ENCODE peak calls at places on chromosomes 3 and 15, in nine cellular contexts. R is fibroblast of mammary gland, M is uterus, T is IMR-90, Z is kidney, X is fibroblast of the aortic adventitia, G is tibial artery, J is bronchial epithelial cell, E is HL-60. P is an unnamed sample.

GRCh38 chr3:36075491-36075890 is 304.8 kb upstream of the STAC start:
- DNase-seq in T (no peak), R (no peak), M (no peak), J (no peak), Z (no peak), X (peak), G (no peak), E (no peak), P (peak)

GRCh38 chr3:158213461-158213860 is 103.6 kb downstream of the RSRC1 start:
- DNase-seq in J (no peak), Z (no peak), G (no peak), E (no peak), M (no peak), X (no peak), T (no peak), R (no peak), P (no peak)

GRCh38 chr3:45947361-45947760 is 4.1 kb downstream of the CXCR6 start:
- DNase-seq in E (no peak), G (no peak), M (no peak), T (peak), X (no peak), R (no peak), Z (no peak), J (no peak), P (no peak)

GRCh38 chr3:28651159-28651558 is 302.5 kb upstream of the AZI2 start:
- DNase-seq in Z (no peak), G (no peak), T (no peak), X (no peak), J (peak), E (no peak), R (peak), M (no peak), P (peak)

GRCh38 chr15:96344120-96344705 is 13.7 kb downstream of the NR2F2 start:
- DNase-seq in J (no peak), R (no peak), E (no peak), G (no peak), X (no peak), T (no peak), Z (peak), M (no peak), P (peak)

GRCh38 chr3:9552252-9552999 is 1.2 kb downstream of the LHFPL4 start:
- DNase-seq in G (no peak), X (peak), Z (peak), T (peak), R (peak), M (peak), J (peak), E (no peak), P (peak)

GRCh38 chr3:172140499-172141391 is 101.4 kb downstream of the FNDC3B start:
- DNase-seq in J (peak), R (peak), E (no peak), G (no peak), T (peak), M (peak), Z (no peak), X (peak), P (peak)

GRCh38 chr3:81554805-81555204 is 206.6 kb downstream of the GBE1 start:
- DNase-seq in R (no peak), M (no peak), E (no peak), Z (no peak), J (no peak), T (peak), G (no peak), X (peak), P (no peak)

GRCh38 chr3:157159037-157159761 is 748 bp downstream of the CCNL1 start:
- DNase-seq in Z (peak), R (peak), J (peak), G (peak), X (peak), E (no peak), T (peak), M (peak), P (peak)

GRCh38 chr15:58115692-58116091 is 22.5 kb upstream of the AQP9 start:
- DNase-seq in Z (no peak), T (no peak), J (peak), G (no peak), E (peak), X (peak), R (peak), M (no peak), P (peak)

GRCh38 chr3:184656991-184657669 is 54.7 kb downstream of the MAGEF1 start:
- DNase-seq in Z (no peak), T (peak), G (no peak), J (peak), R (peak), E (no peak), X (no peak), M (no peak), P (peak)

GRCh38 chr3:149368201-149368849 is 9.1 kb downstream of the TM4SF1 start:
- DNase-seq in M (no peak), E (no peak), R (no peak), Z (no peak), J (peak), X (no peak), T (peak), G (no peak), P (no peak)

GRCh38 chr3:196357905-196358304 is 19.7 kb upstream of the TM4SF19 start:
- DNase-seq in X (no peak), R (no peak), J (no peak), Z (no peak), G (no peak), E (no peak), M (no peak), T (no peak), P (no peak)

GRCh38 chr3:12737853-12738252 is 21.2 kb downstream of the TMEM40 start:
- DNase-seq in R (no peak), G (no peak), T (no peak), M (no peak), Z (no peak), X (no peak), E (no peak), J (no peak), P (no peak)

GRCh38 chr3:69929019-69929418 is 70.5 kb upstream of the SAMMSON start:
- DNase-seq in M (no peak), T (no peak), Z (no peak), X (no peak), E (no peak), J (no peak), G (no peak), R (no peak), P (no peak)

GRCh38 chr15:62940359-62940754 is 102.2 kb upstream of the TPM1 start:
- DNase-seq in M (peak), Z (no peak), T (no peak), G (no peak), R (no peak), J (no peak), E (peak), X (no peak), P (no peak)

GRCh38 chr3:115862824-115863223 is 239.5 kb downstream of the GAP43 start:
- DNase-seq in Z (no peak), G (no peak), J (no peak), R (no peak), X (no peak), M (no peak), E (no peak), T (no peak), P (no peak)

GRCh38 chr3:177642482-177643163 is 445.3 kb upstream of the TBL1XR1 start:
- DNase-seq in Z (peak), J (no peak), R (no peak), G (no peak), X (no peak), T (no peak), M (no peak), E (no peak), P (no peak)

GRCh38 chr15:96276438-96277210 is 53.9 kb upstream of the NR2F2 start:
- DNase-seq in R (peak), Z (no peak), G (no peak), J (peak), X (peak), M (no peak), T (peak), E (no peak), P (peak)

GRCh38 chr3:41041457-41041856 is 157.8 kb upstream of the CTNNB1 start:
- DNase-seq in Z (no peak), X (no peak), R (no peak), T (no peak), M (no peak), E (no peak), J (peak), G (no peak), P (no peak)

GRCh38 chr3:177946515-177946914 is 589.7 kb upstream of the KCNMB2 start:
- DNase-seq in Z (no peak), G (no peak), E (no peak), M (no peak), R (no peak), X (peak), J (no peak), T (no peak), P (no peak)

GRCh38 chr3:145776782-145777408 is 384.1 kb downstream of the PLOD2 start:
- DNase-seq in G (no peak), R (peak), J (peak), Z (no peak), M (no peak), X (peak), E (peak), T (peak), P (peak)

GRCh38 chr15:77033729-77034619 is 36.9 kb downstream of the TSPAN3 start:
- DNase-seq in J (no peak), E (no peak), G (no peak), R (no peak), X (no peak), Z (peak), T (no peak), M (no peak), P (no peak)

GRCh38 chr3:172625404-172625803 is 85.5 kb downstream of the NCEH1 start:
- DNase-seq in T (peak), J (peak), G (no peak), R (peak), X (peak), E (no peak), Z (no peak), M (no peak), P (no peak)

GRCh38 chr3:33687406-33688010 is 30.5 kb downstream of the CLASP2 start:
- DNase-seq in E (no peak), R (peak), J (peak), G (no peak), Z (no peak), X (peak), T (peak), M (no peak), P (peak)

GRCh38 chr3:35944915-35945710 is 305.8 kb downstream of the ARPP21 start:
- DNase-seq in E (no peak), J (peak), M (no peak), R (peak), Z (no peak), G (no peak), T (peak), X (no peak), P (peak)

GRCh38 chr15:72313448-72313840 is 6.5 kb downstream of the CELF6 start:
- DNase-seq in X (no peak), T (no peak), E (no peak), G (no peak), Z (no peak), J (no peak), R (no peak), M (no peak), P (no peak)

GRCh38 chr15:47987908-47988532 is 132.8 kb upstream of the SLC24A5 start:
- DNase-seq in J (peak), G (no peak), T (peak), Z (no peak), M (no peak), R (peak), X (peak), E (peak), P (peak)
- TF ChIP-seq CTCF in J (peak), G (peak), T (peak), Z (peak), M (peak), R (peak), X (peak), E (peak), P (peak)

GRCh38 chr3:127456471-127457093 is 134.0 kb downstream of the TPRA1 start:
- DNase-seq in R (peak), G (peak), Z (peak), X (peak), J (peak), M (no peak), E (no peak), T (peak), P (peak)
- H3K4me3 ChIP-seq in R (peak), G (peak), Z (no peak), X (no peak), J (peak), M (no peak), E (no peak), T (no peak), P (no peak)

DNA sequence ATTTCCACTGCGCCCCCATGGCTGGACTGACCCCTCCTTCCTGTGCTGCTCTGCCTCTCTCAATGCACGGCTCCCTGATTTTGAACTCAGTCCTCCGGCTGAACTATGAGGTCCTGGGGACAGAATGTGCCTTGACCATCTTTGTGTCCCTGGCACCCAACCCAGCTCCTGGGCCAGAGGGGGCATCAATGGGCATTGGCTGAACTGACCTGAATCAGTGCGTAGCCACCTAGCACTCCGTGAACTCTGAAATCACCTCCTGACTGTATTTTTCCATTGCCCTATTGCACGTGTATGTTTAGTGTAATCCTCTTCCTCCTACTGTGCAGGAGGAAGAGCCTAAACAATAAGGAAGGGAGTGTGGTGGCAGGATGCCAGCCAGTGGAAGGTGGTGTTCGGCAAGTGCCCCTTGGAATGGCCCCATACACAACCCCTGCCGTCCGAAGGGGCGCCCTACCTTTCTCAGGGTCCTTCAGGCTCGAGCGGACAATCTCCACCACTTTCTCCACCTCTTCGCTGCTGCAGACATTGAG is 33.5 kb downstream of the BDH1 start:
- DNase-seq in J (no peak), M (no peak), Z (peak), E (no peak), R (no peak), X (no peak), T (no peak), G (no peak), P (no peak)
- TF ChIP-seq CTCF in J (no peak), M (no peak), Z (no peak), E (no peak), R (no peak), X (no peak), T (no peak), G (no peak), P (no peak)

GRCh38 chr15:83283813-83284562 is 476 bp downstream of the BNC1 start:
- DNase-seq in T (no peak), R (no peak), J (no peak), X (no peak), Z (no peak), M (no peak), E (no peak), G (no peak), P (peak)

GRCh38 chr15:83287541-83288027 is 3.1 kb upstream of the BNC1 start:
- DNase-seq in J (peak), X (peak), G (no peak), R (peak), Z (no peak), E (no peak), M (no peak), T (peak), P (peak)

GRCh38 chr15:83284563-83285283 is at the start of gene BNC1:
- DNase-seq in J (peak), X (no peak), G (no peak), T (no peak), Z (no peak), E (no peak), M (no peak), R (no peak), P (peak)

GRCh38 chr15:83285284-83285978 is 967 bp upstream of the BNC1 start:
- DNase-seq in Z (no peak), E (no peak), T (no peak), R (no peak), J (no peak), M (no peak), G (no peak), X (no peak), P (no peak)

GRCh38 chr15:83285979-83286553 is 1.6 kb upstream of the BNC1 start:
- DNase-seq in G (no peak), E (no peak), R (peak), X (peak), M (no peak), T (peak), J (peak), Z (no peak), P (peak)
- H3K4me3 ChIP-seq in G (no peak), E (no peak), R (no peak), X (no peak), M (no peak), T (no peak), J (no peak), Z (no peak), P (no peak)

GRCh38 chr15:91885714-91886265 is 32.3 kb downstream of the SLCO3A1 start:
- DNase-seq in T (no peak), E (no peak), R (no peak), G (no peak), M (no peak), X (no peak), Z (no peak), J (no peak), P (no peak)
- TF ChIP-seq CTCF in T (no peak), E (no peak), R (no peak), G (peak), M (no peak), X (no peak), Z (no peak), J (peak), P (no peak)

GRCh38 chr15:70701891-70702568 is 61.3 kb downstream of the UACA start:
- DNase-seq in Z (no peak), R (peak), E (no peak), G (no peak), T (peak), J (peak), M (no peak), X (peak), P (peak)
- H3K4me3 ChIP-seq in Z (peak), R (peak), E (no peak), G (peak), T (peak), J (no peak), M (peak), X (peak), P (peak)

GRCh38 chr3:51390600-51391074 is 448 bp upstream of the RBM15B start:
- DNase-seq in J (no peak), Z (no peak), E (no peak), M (no peak), G (no peak), R (no peak), T (no peak), X (no peak), P (no peak)
- TF ChIP-seq CTCF in J (no peak), Z (no peak), E (no peak), M (no peak), G (no peak), R (no peak), T (no peak), X (no peak), P (no peak)

P was measured in astrocyte of the spinal cord.